ENCODE peak calls at places on chromosomes 2 and 18, in eight cellular contexts. K is fibroblast of mammary gland, S is cardiac fibroblast, M is heart right ventricle, R is adrenal gland, Y is tibial nerve, V is GM12865, Q is cardiac muscle cell. H is an unnamed sample.

GRCh38 chr2:12842917-12843316 is 126.2 kb downstream of the TRIB2 start:
- DNase-seq in Y (no peak), R (no peak), S (no peak), M (no peak), K (no peak), V (no peak), Q (no peak), H (no peak)

GRCh38 chr2:120466704-120467054 is 120.7 kb downstream of the INHBB start:
- DNase-seq in V (no peak), Y (no peak), M (no peak), S (no peak), K (no peak), Q (no peak), R (no peak), H (no peak)

GRCh38 chr2:226797289-226797988 is 2.2 kb downstream of the IRS1 start:
- DNase-seq in Y (no peak), S (no peak), V (no peak), M (peak), Q (no peak), K (peak), R (peak), H (no peak)

GRCh38 chr18:9771261-9771976 is 63.3 kb downstream of the RAB31 start:
- DNase-seq in M (peak), K (peak), V (peak), S (peak), R (peak), Q (peak), Y (peak), H (no peak)

GRCh38 chr2:56104951-56105350 is 78.8 kb upstream of the CCDC85A start:
- DNase-seq in R (no peak), Y (no peak), M (no peak), Q (no peak), S (no peak), V (no peak), K (no peak), H (no peak)

GRCh38 chr18:74972354-74972753 is 236.6 kb downstream of the PTGR3 start:
- DNase-seq in S (no peak), V (no peak), Y (no peak), M (no peak), R (no peak), Q (no peak), K (no peak), H (no peak)

GRCh38 chr2:19496646-19497045 is 138.2 kb upstream of the OSR1 start:
- DNase-seq in K (no peak), R (no peak), M (no peak), Y (no peak), V (no peak), Q (no peak), S (no peak), H (no peak)

GRCh38 chr18:33700513-33700976 is 122.5 kb downstream of the ASXL3 start:
- DNase-seq in V (peak), R (no peak), Y (no peak), Q (no peak), M (no peak), K (no peak), S (no peak), H (no peak)

GRCh38 chr2:11212645-11213044 is 57.4 kb downstream of the SLC66A3 start:
- DNase-seq in K (peak), R (no peak), Q (no peak), Y (no peak), S (no peak), M (no peak), V (no peak), H (no peak)

GRCh38 chr2:222038086-222038802 is 260.6 kb downstream of the PAX3 start:
- DNase-seq in R (no peak), K (peak), S (peak), M (no peak), Y (no peak), Q (peak), V (no peak), H (peak)

GRCh38 chr2:216842634-216843033 is 17.2 kb downstream of the TNP1 start:
- DNase-seq in Q (no peak), V (no peak), M (peak), S (no peak), Y (peak), K (peak), R (no peak), H (no peak)

GRCh38 chr18:64678048-64678447 is 529.2 kb upstream of the LINC00305 start:
- DNase-seq in S (no peak), M (no peak), K (no peak), Y (no peak), Q (no peak), R (no peak), V (no peak), H (no peak)

GRCh38 chr2:239433777-239434396 is 33.1 kb upstream of the HDAC4 start:
- DNase-seq in Y (no peak), S (no peak), K (peak), V (no peak), R (no peak), Q (no peak), M (no peak), H (no peak)

GRCh38 chr2:88582030-88582429 is 45.2 kb downstream of the EIF2AK3 start:
- DNase-seq in M (no peak), K (peak), V (no peak), Y (no peak), Q (no peak), S (no peak), R (no peak), H (no peak)

GRCh38 chr18:60943297-60943696 is 389.9 kb upstream of the CDH20 start:
- DNase-seq in S (no peak), R (no peak), V (no peak), Q (no peak), K (no peak), M (no peak), Y (no peak), H (no peak)
- H3K4me3 ChIP-seq in S (no peak), R (no peak), V (no peak), Q (no peak), K (no peak), M (no peak), Y (no peak), H (no peak)

GRCh38 chr2:3754280-3754679 is 50.9 kb downstream of the DCDC2C start:
- DNase-seq in K (no peak), Q (no peak), Y (no peak), V (no peak), S (no peak), M (no peak), R (no peak), H (no peak)
- TF ChIP-seq CTCF in K (no peak), Q (no peak), Y (no peak), V (no peak), S (no peak), M (no peak), R (no peak), H (no peak)

DNA sequence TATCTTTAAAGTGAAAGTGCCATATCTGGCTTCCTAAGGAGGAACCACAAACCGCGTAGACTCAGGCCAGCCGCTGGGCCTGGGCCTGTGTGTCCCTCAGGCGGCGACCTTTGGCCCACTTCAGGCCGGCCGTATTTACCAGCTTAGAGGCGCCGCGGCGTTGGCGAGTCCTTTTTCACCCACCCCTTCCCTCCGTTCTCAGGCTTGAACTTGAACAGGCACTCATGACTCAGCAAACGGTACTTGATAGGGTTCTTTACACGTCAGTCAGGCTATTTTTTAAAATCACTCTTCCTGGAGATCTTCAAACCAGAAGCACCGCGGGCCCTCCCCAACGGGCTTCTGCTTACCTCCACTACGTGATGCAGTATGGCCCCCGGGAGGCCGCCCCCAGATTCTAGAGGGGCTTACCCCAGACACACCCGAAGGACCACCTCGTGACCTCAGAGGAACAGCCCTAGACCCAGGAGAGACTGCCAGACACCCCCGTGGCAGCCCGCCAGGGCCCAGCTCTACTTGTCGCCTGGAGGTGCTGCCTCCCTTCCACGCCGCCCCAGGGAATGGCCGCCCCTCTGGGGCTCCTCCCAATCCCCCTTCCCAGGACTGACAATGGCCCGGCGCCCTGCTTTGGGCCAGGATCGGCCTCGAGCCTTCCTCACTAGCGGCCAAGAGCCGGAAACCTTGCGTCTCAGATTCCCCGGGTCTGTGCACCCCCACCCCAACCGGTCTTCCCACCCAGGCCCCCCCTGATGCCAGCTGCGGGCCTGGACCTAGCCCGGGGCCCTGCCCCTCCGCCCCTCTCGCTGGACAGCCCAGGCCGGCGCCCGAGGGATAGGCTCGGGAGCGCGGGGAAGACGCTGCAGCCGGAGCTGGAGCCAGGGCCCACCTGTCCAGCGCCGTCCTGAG is 33.8 kb upstream of the IMPA2 start:
- DNase-seq in V (peak), S (peak), R (peak), Q (peak), K (peak), Y (peak), M (peak), H (peak)
- H3K4me3 ChIP-seq in V (peak), S (peak), R (peak), Q (peak), K (peak), Y (peak), M (peak), H (peak)

GRCh38 chr2:53021285-53021684 is 746.3 kb upstream of the CHAC2 start:
- DNase-seq in S (peak), Q (no peak), Y (no peak), V (no peak), M (no peak), R (no peak), K (peak), H (no peak)

GRCh38 chr2:53021828-53022227 is 745.8 kb upstream of the CHAC2 start:
- DNase-seq in R (no peak), M (no peak), S (no peak), Y (no peak), V (no peak), K (no peak), Q (no peak), H (no peak)

GRCh38 chr2:53018830-53019425 is 748.7 kb upstream of the CHAC2 start:
- DNase-seq in Q (peak), V (no peak), S (peak), K (peak), R (no peak), Y (no peak), M (no peak), H (no peak)
- TF ChIP-seq CTCF in Q (peak), V (no peak), S (peak), K (peak), R (no peak), Y (no peak), M (no peak), H (peak)

GRCh38 chr2:235492850-235493344 is 946 bp upstream of the AGAP1 start:
- DNase-seq in R (peak), V (no peak), K (no peak), Y (no peak), S (peak), Q (no peak), M (no peak), H (no peak)
- H3K4me3 ChIP-seq in R (no peak), V (no peak), K (peak), Y (peak), S (peak), Q (peak), M (peak), H (peak)

GRCh38 chr2:62186534-62186933 is 9.4 kb upstream of the B3GNT2 start:
- DNase-seq in K (no peak), R (no peak), V (no peak), S (no peak), Q (no peak), Y (no peak), M (no peak), H (no peak)
- TF ChIP-seq CTCF in K (no peak), R (no peak), V (no peak), S (no peak), Q (no peak), Y (no peak), M (no peak), H (no peak)

GRCh38 chr2:203237501-203238238 is 1.1 kb upstream of the CYP20A1 start:
- DNase-seq in M (no peak), R (no peak), V (no peak), Q (no peak), K (no peak), Y (no peak), S (no peak), H (no peak)
- H3K4me3 ChIP-seq in M (peak), R (no peak), V (peak), Q (no peak), K (peak), Y (no peak), S (peak), H (peak)

DNA sequence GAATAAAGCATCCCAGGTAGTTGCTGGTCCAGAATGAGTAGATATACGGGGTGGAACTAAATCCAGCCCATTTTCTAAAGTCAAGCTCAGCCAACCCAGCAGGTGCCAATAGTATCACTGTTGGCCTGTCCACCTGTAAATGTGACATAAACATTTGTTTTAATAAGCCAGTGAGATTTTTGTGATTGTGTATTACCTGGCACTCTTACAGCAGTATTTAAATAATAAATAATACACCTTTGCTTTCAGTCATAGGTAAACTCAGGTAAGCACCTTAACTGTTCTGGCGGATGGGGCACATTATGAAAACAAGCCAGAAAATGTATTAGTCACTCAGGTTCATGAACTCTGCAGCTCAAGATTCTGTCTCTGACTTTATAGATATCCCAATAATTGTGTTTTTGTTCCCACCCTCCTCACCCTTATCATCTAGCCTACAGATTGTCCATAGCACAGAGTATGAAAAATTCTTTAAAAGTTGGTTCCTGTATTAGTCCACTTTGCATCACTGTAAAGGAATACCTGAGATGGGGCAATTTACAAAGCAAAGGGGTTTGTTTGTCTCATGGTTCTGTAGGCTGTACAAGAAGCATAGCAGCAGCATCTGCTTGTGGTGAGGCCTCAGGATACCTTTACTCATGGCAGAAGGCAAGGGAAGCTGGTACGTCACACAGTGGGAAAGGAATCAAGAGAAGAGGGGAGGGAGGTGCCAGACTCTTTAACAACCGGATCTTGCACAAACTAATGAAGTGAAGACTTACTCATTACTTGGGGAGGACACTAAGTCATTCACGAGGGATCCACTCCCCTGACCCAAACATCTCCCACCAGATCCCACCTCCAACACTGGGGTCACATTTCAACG is 73.0 kb upstream of the CYRIA start:
- DNase-seq in V (no peak), M (no peak), Q (no peak), S (no peak), R (no peak), Y (no peak), K (no peak), H (no peak)
- TF ChIP-seq CTCF in V (no peak), M (no peak), Q (no peak), S (no peak), R (no peak), Y (no peak), K (no peak), H (no peak)

DNA sequence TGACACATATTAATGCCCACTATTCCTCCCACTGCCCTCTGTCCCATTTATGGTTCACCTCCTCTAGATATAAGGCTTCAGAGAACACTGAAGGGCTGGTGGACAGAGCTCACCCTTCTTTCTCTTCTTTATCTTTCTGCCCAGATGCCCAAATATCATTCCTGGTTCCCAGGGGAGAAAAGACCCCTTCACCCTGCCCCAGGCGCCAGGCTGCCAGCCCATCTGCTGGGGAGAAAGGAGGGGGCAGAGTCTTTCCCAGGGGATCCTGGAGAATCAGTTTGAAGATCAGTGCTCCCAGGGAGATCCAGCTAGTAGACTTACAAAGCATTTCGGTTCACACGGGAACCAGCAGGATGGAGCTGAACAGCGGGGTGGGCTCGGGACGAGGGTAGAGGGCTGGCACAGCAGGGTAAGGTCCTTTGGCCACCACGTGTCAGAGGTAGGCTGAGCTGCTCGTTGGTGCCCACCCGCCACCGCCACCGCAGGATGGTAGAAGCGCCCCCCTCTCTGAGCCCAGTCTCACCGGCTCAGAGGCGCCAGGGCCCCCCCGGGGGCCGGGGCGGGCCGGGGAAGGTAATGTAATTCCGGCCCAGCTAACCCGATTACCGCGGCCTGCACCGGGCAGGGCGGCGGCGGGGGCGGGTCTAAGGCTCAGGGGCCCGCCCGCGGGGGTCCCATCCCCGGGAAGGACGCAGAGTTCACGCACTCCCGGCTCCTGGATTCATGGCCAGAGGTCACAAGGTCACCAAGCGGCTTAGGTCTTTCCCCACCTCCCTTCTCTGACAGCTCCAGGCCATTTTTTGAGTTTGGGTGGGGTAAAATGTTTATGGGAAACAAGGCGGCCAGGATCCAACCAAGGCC is 1.3 kb upstream of the TLX2 start:
- DNase-seq in K (no peak), S (no peak), Q (no peak), V (no peak), Y (no peak), R (no peak), M (no peak), H (no peak)
- H3K4me3 ChIP-seq in K (no peak), S (no peak), Q (no peak), V (no peak), Y (no peak), R (no peak), M (no peak), H (no peak)

GRCh38 chr2:7111626-7112025 is 194.4 kb downstream of the RNF144A start:
- DNase-seq in Y (no peak), V (peak), S (no peak), M (no peak), R (no peak), K (no peak), Q (no peak), H (no peak)
- TF ChIP-seq CTCF in Y (no peak), V (no peak), S (no peak), M (no peak), R (no peak), K (no peak), Q (no peak), H (no peak)